ENCODE peak calls at places on chromosome 22, in ten cellular contexts. K, F, N, G, X, Q, B, A, M and D are unnamed samples.
A peak's percentile ranks its signal among the peaks of the same experiment; 100 is the strongest.

GRCh38 chr22:25702571-25703167 is 39.3 kb upstream of the MYO18B start:
- DNase-seq in G (no peak), X (no peak), F (no peak), Q (no peak), M (no peak), A (no peak), K (no peak), N (no peak), B (no peak), D (no peak)

GRCh38 chr22:43391306-43391705 is 20.5 kb upstream of the MPPED1 start:
- DNase-seq in F (no peak), G (no peak), Q (no peak), B (no peak), X (no peak), A (no peak), K (no peak), N (no peak), M (no peak), D (no peak)

GRCh38 chr22:45503816-45504702 is 1.4 kb downstream of the FBLN1 start:
- DNase-seq in X (no peak), K (peak; percentile 79), G (no peak), B (no peak), Q (no peak), N (no peak), M (no peak), F (no peak), A (no peak), D (no peak)

GRCh38 chr22:39574779-39575551 is 4.4 kb downstream of the CACNA1I start:
- DNase-seq in Q (no peak), B (no peak), X (no peak), N (no peak), F (no peak), G (no peak), K (peak; percentile 87), A (no peak), M (no peak), D (no peak)

GRCh38 chr22:36940676-36941075 is 27.2 kb downstream of the CSF2RB start:
- DNase-seq in G (no peak), A (no peak), X (no peak), M (no peak), Q (peak; percentile 34), K (no peak), B (no peak), N (no peak), F (no peak), D (no peak)

GRCh38 chr22:49380828-49381114 is 446.9 kb downstream of the BRD1 start:
- DNase-seq in M (no peak), N (no peak), X (no peak), Q (no peak), K (no peak), G (no peak), F (no peak), A (no peak), B (no peak), D (no peak)

GRCh38 chr22:36599771-36600170 is 70.8 kb upstream of the EIF3D start:
- DNase-seq in F (no peak), N (no peak), Q (no peak), B (no peak), M (no peak), K (no peak), A (no peak), G (no peak), X (no peak), D (no peak)

GRCh38 chr22:31329453-31330215 is 16.5 kb downstream of the PATZ1 start:
- DNase-seq in Q (no peak), G (no peak), M (no peak), B (no peak), F (no peak), N (no peak), A (no peak), K (peak; percentile 7), X (no peak), D (no peak)

GRCh38 chr22:46262449-46263207 is 515 bp downstream of the PKDREJ start:
- DNase-seq in N (peak; percentile 85), Q (peak; percentile 71), F (peak; percentile 74), X (peak; percentile 48), M (peak; percentile 86), B (peak; percentile 21), G (no peak), K (no peak), A (peak; percentile 17), D (no peak)

GRCh38 chr22:20550851-20551744 is 43.7 kb downstream of the MED15 start:
- DNase-seq in N (peak; percentile 23), M (peak; percentile 61), X (no peak), Q (no peak), G (peak; percentile 54), B (peak; percentile 39), F (no peak), A (peak; percentile 59), K (no peak), D (no peak)